ENCODE peak calls at places on chromosomes 2 and 18, in eight cellular contexts. S, R, J, P, D, A, U and N are unnamed samples.

GRCh38 chr18:27361477-27361876 is 176.4 kb upstream of the CHST9 start:
- DNase-seq in J (no peak), D (no peak), A (no peak), S (no peak), U (no peak), P (no peak), R (no peak), N (no peak)

GRCh38 chr2:71452565-71452964 is 796 bp upstream of the DYSF start:
- DNase-seq in R (peak), D (peak), P (no peak), A (no peak), J (peak), U (no peak), S (no peak), N (peak)

GRCh38 chr2:54722641-54723299 is 692 bp upstream of the EML6 start:
- DNase-seq in U (no peak), R (no peak), D (no peak), S (no peak), J (peak), A (no peak), P (no peak), N (peak)

GRCh38 chr2:121256720-121257475 is 28.1 kb downstream of the TFCP2L1 start:
- DNase-seq in P (no peak), R (no peak), D (no peak), A (no peak), S (peak), U (no peak), J (no peak), N (no peak)

GRCh38 chr2:203451011-203451410 is 84.1 kb downstream of the RAPH1 start:
- DNase-seq in S (no peak), U (no peak), D (no peak), R (no peak), J (peak), A (no peak), P (no peak), N (no peak)

GRCh38 chr2:100008960-100009359 is 133.4 kb downstream of the AFF3 start:
- DNase-seq in J (peak), P (no peak), S (no peak), U (no peak), A (no peak), R (no peak), D (no peak), N (no peak)

GRCh38 chr2:76197842-76198448 is 487.2 kb upstream of the GCFC2 start:
- DNase-seq in A (no peak), U (no peak), P (peak), J (peak), D (peak), R (peak), S (peak), N (peak)

GRCh38 chr2:143732076-143732475 is 602.9 kb downstream of the ARHGAP15 start:
- DNase-seq in A (no peak), U (no peak), P (no peak), S (no peak), J (peak), R (no peak), D (no peak), N (no peak)

GRCh38 chr2:98170076-98170475 is 83.1 kb downstream of the VWA3B start:
- DNase-seq in S (no peak), R (no peak), J (no peak), A (no peak), U (no peak), P (no peak), D (no peak), N (no peak)

GRCh38 chr18:53625997-53626599 is 598.4 kb downstream of the MBD2 start:
- DNase-seq in J (no peak), R (no peak), P (no peak), A (no peak), S (no peak), D (no peak), U (no peak), N (no peak)

GRCh38 chr2:154402138-154402714 is 296.3 kb upstream of the KCNJ3 start:
- DNase-seq in R (no peak), P (no peak), A (no peak), S (no peak), J (peak), D (no peak), U (no peak), N (peak)

GRCh38 chr2:20126469-20126868 is 75.0 kb upstream of the LAPTM4A start:
- DNase-seq in J (no peak), A (no peak), D (no peak), P (no peak), U (no peak), R (no peak), S (no peak), N (no peak)

GRCh38 chr2:45554073-45554742 is 56.9 kb downstream of the SRBD1 start:
- DNase-seq in A (no peak), D (no peak), S (no peak), J (peak), P (no peak), R (no peak), U (no peak), N (no peak)

GRCh38 chr2:100563407-100564247 is 834 bp downstream of the PDCL3 start:
- DNase-seq in A (no peak), P (no peak), U (no peak), R (peak), S (peak), D (no peak), J (no peak), N (no peak)

GRCh38 chr2:215431778-215432758 is 3.8 kb downstream of the FN1 start:
- DNase-seq in U (no peak), J (peak), R (no peak), A (no peak), D (no peak), P (no peak), S (no peak), N (no peak)

GRCh38 chr2:159195719-159196118 is 90.8 kb downstream of the WDSUB1 start:
- DNase-seq in S (no peak), U (no peak), J (no peak), R (peak), D (peak), P (no peak), A (no peak), N (no peak)

GRCh38 chr2:48856144-48856543 is 100.6 kb upstream of the LHCGR start:
- DNase-seq in J (no peak), R (no peak), S (no peak), A (no peak), P (no peak), D (no peak), U (no peak), N (no peak)

GRCh38 chr2:33130544-33130943 is 183.8 kb downstream of the LTBP1 start:
- DNase-seq in P (no peak), U (no peak), D (no peak), A (no peak), S (no peak), R (no peak), J (no peak), N (no peak)

GRCh38 chr18:58887613-58887963 is 22.9 kb downstream of the ZNF532 start:
- DNase-seq in U (no peak), P (no peak), J (peak), R (peak), A (no peak), S (peak), D (peak), N (peak)

GRCh38 chr18:36406805-36407204 is 109.3 kb downstream of the FHOD3 start:
- DNase-seq in P (no peak), A (peak), R (no peak), D (no peak), S (no peak), J (no peak), U (no peak), N (no peak)

GRCh38 chr18:23165271-23165670 is 30.0 kb downstream of the CABLES1 start:
- DNase-seq in S (peak), R (no peak), D (no peak), J (no peak), U (no peak), P (no peak), A (no peak), N (no peak)

GRCh38 chr2:62461707-62462106 is 44.3 kb downstream of the TMEM17 start:
- DNase-seq in R (peak), U (no peak), A (no peak), P (no peak), D (no peak), S (no peak), J (no peak), N (no peak)

GRCh38 chr2:96926791-96927190 is 56.9 kb upstream of the SEMA4C start:
- DNase-seq in J (no peak), P (no peak), U (no peak), A (no peak), D (no peak), S (peak), R (no peak), N (no peak)

GRCh38 chr18:55588876-55589595 is 1.0 kb upstream of the TCF4 start:
- DNase-seq in U (no peak), J (no peak), P (no peak), D (no peak), R (no peak), A (no peak), S (no peak), N (no peak)

GRCh38 chr2:20291846-20292408 is 58.7 kb downstream of the PUM2 start:
- DNase-seq in J (no peak), S (no peak), A (no peak), D (no peak), P (no peak), U (no peak), R (no peak), N (no peak)

GRCh38 chr2:162118166-162119031 is 33.6 kb downstream of the GCG start:
- DNase-seq in R (no peak), A (no peak), S (peak), P (peak), U (no peak), J (peak), D (peak), N (peak)

GRCh38 chr18:50429207-50429948 is 54.5 kb downstream of the SKA1 start:
- DNase-seq in P (no peak), J (peak), U (no peak), S (no peak), R (no peak), A (no peak), D (no peak), N (no peak)

GRCh38 chr18:31679133-31679731 is 5.1 kb downstream of the B4GALT6 start:
- DNase-seq in D (no peak), A (no peak), J (peak), S (no peak), P (no peak), U (no peak), R (no peak), N (peak)

GRCh38 chr18:3230401-3231334 is 10.9 kb upstream of the MYOM1 start:
- DNase-seq in S (no peak), R (no peak), J (peak), P (no peak), A (no peak), U (no peak), D (no peak), N (no peak)

GRCh38 chr2:181780159-181781081 is 100.1 kb upstream of the NEUROD1 start:
- DNase-seq in P (no peak), J (peak), R (no peak), S (peak), U (no peak), D (peak), A (no peak), N (peak)

GRCh38 chr2:197073701-197074433 is 147.4 kb upstream of the PGAP1 start:
- DNase-seq in S (peak), P (no peak), R (peak), U (no peak), A (no peak), D (peak), J (peak), N (peak)

GRCh38 chr2:224408676-224409075 is 6.8 kb upstream of the FAM124B start:
- DNase-seq in A (no peak), U (no peak), J (no peak), D (no peak), R (no peak), S (no peak), P (no peak), N (no peak)

GRCh38 chr2:236179653-236180500 is 11.7 kb upstream of the GBX2 start:
- DNase-seq in R (no peak), A (peak), U (no peak), S (peak), D (no peak), J (peak), P (no peak), N (no peak)

GRCh38 chr18:27665264-27665799 is 480.2 kb upstream of the CHST9 start:
- DNase-seq in A (no peak), D (no peak), P (no peak), U (no peak), J (no peak), R (no peak), S (no peak), N (no peak)

GRCh38 chr2:208545398-208546042 is 138.9 kb downstream of the PTH2R start:
- DNase-seq in P (no peak), U (no peak), R (no peak), D (no peak), A (no peak), S (no peak), J (no peak), N (no peak)

GRCh38 chr2:85994897-85995647 is 106.3 kb upstream of the ST3GAL5 start:
- DNase-seq in D (no peak), A (no peak), P (no peak), R (no peak), S (no peak), J (no peak), U (no peak), N (no peak)

GRCh38 chr2:240419321-240419720 is 16.1 kb upstream of the GPC1 start:
- DNase-seq in P (no peak), S (peak), A (peak), J (no peak), D (no peak), U (no peak), R (no peak), N (no peak)

GRCh38 chr2:226488034-226488433 is 311.6 kb downstream of the IRS1 start:
- DNase-seq in P (no peak), S (no peak), U (no peak), J (no peak), D (no peak), R (no peak), A (no peak), N (no peak)

GRCh38 chr2:66439291-66440010 is 4.5 kb downstream of the MEIS1 start:
- DNase-seq in P (no peak), J (peak), A (no peak), R (peak), D (peak), S (peak), U (no peak), N (no peak)

GRCh38 chr2:201126308-201127127 is 10.6 kb downstream of the CFLAR start:
- DNase-seq in U (no peak), S (no peak), P (no peak), D (no peak), A (no peak), R (no peak), J (peak), N (no peak)
- H3K4me3 ChIP-seq in U (peak), S (peak), P (no peak), D (no peak), A (peak), R (peak), J (peak), N (no peak)

GRCh38 chr2:166376488-166376828 is 714 bp upstream of the SCN9A start:
- DNase-seq in J (no peak), D (no peak), A (no peak), P (no peak), R (no peak), S (no peak), U (no peak), N (no peak)
- H3K4me3 ChIP-seq in J (peak), D (peak), A (peak), P (peak), R (peak), S (peak), U (no peak), N (peak)

DNA sequence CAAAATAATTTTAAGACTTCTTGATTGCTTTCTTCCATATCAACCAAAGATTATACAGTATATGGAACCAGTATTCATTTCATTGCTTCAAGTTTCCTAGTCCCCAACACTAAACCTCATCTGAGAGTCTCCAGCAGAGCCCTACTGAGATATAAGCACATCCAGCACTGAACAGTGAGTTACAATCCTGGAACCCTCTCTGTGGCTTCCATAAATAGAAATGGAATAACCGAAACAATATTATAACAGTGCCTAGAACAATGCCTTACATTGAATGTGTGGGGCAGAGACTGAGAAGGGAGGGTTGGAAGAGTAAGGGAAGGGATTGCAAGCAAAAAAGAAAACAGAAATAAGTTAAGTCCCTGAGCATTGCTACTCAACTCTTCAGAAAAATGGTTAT is 18.9 kb downstream of the AAK1 start:
- DNase-seq in D (no peak), S (no peak), A (no peak), U (no peak), R (no peak), J (no peak), P (no peak), N (no peak)
- H3K4me3 ChIP-seq in D (no peak), S (no peak), A (no peak), U (no peak), R (no peak), J (no peak), P (no peak), N (no peak)

DNA sequence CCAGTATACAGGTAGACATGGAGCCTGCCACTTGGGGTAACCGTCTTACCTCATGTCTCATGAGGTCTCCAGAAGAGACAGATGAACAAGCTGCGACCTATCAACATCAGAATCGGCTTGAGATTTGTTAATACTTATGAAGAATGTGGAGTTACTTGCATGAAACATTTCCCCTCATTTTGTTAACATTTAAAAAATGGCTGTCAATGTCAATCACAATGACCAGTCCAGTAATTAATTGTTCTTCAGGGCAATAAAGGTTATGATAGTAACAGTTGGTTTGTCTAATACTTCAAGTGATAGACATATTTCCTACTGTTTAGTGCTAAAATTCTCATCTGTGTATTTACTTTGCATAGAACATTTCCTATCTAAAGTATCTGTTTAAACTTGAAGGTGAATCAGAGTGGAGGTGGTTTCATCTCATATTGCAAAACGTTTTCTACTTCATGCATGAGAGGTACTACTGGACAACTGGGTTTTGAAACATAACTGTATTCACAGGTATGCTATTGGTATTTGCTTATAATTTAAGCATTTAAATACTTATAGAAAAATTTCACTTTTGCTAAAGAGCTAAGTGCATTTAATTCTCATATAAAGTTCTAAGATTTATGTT is 15.1 kb downstream of the SERTAD2 start:
- DNase-seq in J (no peak), U (no peak), R (no peak), P (no peak), S (no peak), A (no peak), D (no peak), N (no peak)
- H3K4me3 ChIP-seq in J (no peak), U (no peak), R (no peak), P (no peak), S (no peak), A (no peak), D (no peak), N (no peak)